ENCODE peak calls at places on chromosomes 3 and 15, in six cellular contexts. S is H54; O is activated effector memory CD4-positive, alpha-beta T cell treated with Interleukin-2 at 50 U/mL for 16 hours; T is T47D; R is neural crest cell; M is caudate nucleus. Q is an unnamed sample.
A peak's percentile ranks its signal among the peaks of the same experiment; 100 is the strongest.

GRCh38 chr15:67116742-67117141 is 51.3 kb downstream of the SMAD3 start:
- DNase-seq in M (no peak), R (no peak), S (no peak), O (no peak), T (no peak), Q (no peak)

GRCh38 chr3:13452490-13453335 is 27.4 kb upstream of the HDAC11 start:
- DNase-seq in S (peak; percentile 33), M (peak; percentile 39), O (peak; percentile 13), T (no peak), R (peak; percentile 26), Q (peak; percentile 47)

GRCh38 chr15:69468241-69469121 is 15.9 kb downstream of the RPLP1 start:
- DNase-seq in M (no peak), R (no peak), S (no peak), O (peak; percentile 82), T (peak; percentile 42), Q (no peak)

GRCh38 chr3:120172070-120172469 is 77.8 kb upstream of the GSK3B start:
- DNase-seq in T (no peak), M (no peak), S (no peak), R (no peak), O (no peak), Q (no peak)

GRCh38 chr3:133805702-133806475 is at the start of gene SRPRB:
- DNase-seq in R (peak; percentile 85), T (peak; percentile 95), S (peak; percentile 95), M (peak; percentile 93), O (peak; percentile 92), Q (peak; percentile 87)

GRCh38 chr15:84616235-84616634 is 15.4 kb downstream of the ZSCAN2 start:
- DNase-seq in O (no peak), S (no peak), R (no peak), T (no peak), M (no peak), Q (no peak)

GRCh38 chr15:41949400-41950126 is 22.8 kb downstream of the EHD4 start:
- DNase-seq in R (no peak), T (no peak), S (no peak), M (no peak), O (no peak), Q (no peak)

GRCh38 chr3:27345493-27345892 is 23.7 kb downstream of the NEK10 start:
- DNase-seq in T (no peak), S (no peak), M (no peak), O (no peak), R (no peak), Q (no peak)

GRCh38 chr15:77493324-77493907 is 72.7 kb downstream of the HMG20A start:
- DNase-seq in M (no peak), S (no peak), R (no peak), O (no peak), T (no peak), Q (no peak)

GRCh38 chr3:159499031-159499793 is 489.4 kb upstream of the IL12A start:
- DNase-seq in S (peak; percentile 9), T (no peak), O (no peak), R (no peak), M (no peak), Q (no peak)

GRCh38 chr3:132154619-132155018 is 119.8 kb upstream of the CPNE4 start:
- DNase-seq in T (no peak), O (no peak), S (no peak), M (no peak), R (no peak), Q (no peak)

GRCh38 chr3:149620291-149621020 is 37.4 kb downstream of the WWTR1 start:
- DNase-seq in S (no peak), O (no peak), R (no peak), T (no peak), M (no peak), Q (no peak)

GRCh38 chr3:187994221-187995085 is 159.5 kb upstream of the LPP start:
- DNase-seq in O (peak; percentile 10), S (no peak), T (no peak), R (no peak), M (no peak), Q (no peak)

GRCh38 chr3:172138031-172138538 is 98.7 kb downstream of the FNDC3B start:
- DNase-seq in T (no peak), R (no peak), O (no peak), S (no peak), M (no peak), Q (no peak)

GRCh38 chr15:77634266-77634962 is 1.7 kb upstream of the LINGO1 start:
- DNase-seq in T (no peak), M (peak; percentile 51), S (no peak), R (peak; percentile 80), O (peak; percentile 15), Q (peak; percentile 38)

GRCh38 chr15:86138798-86139197 is 59.1 kb downstream of the AGBL1 start:
- DNase-seq in O (no peak), S (no peak), T (no peak), M (no peak), R (no peak), Q (no peak)